ENCODE peak calls at places on chromosomes 1 and 21, in eight cellular contexts. M, B, X, U, Y, R, G and F are unnamed samples.

GRCh38 chr1:47650205-47650604 is 212.4 kb downstream of the FOXD2 start:
- DNase-seq in M (peak; percentile 65), B (no peak), X (no peak), U (peak; percentile 95), Y (peak; percentile 38), R (no peak), G (peak; percentile 91), F (no peak)

GRCh38 chr1:45236136-45236535 is 29.7 kb upstream of the ZSWIM5 start:
- DNase-seq in M (no peak), B (no peak), X (no peak), U (no peak), Y (no peak), R (no peak), G (no peak), F (no peak)

GRCh38 chr1:228094432-228095016 is 8.6 kb downstream of the C1orf35 start:
- DNase-seq in M (no peak), B (no peak), X (no peak), U (no peak), Y (peak; percentile 40), R (no peak), G (no peak), F (no peak)

GRCh38 chr21:36626791-36627190 is 72.1 kb upstream of the SIM2 start:
- DNase-seq in M (no peak), B (no peak), X (no peak), U (no peak), Y (no peak), R (no peak), G (peak; percentile 8), F (no peak)

GRCh38 chr1:180680558-180681144 is 48.8 kb downstream of the XPR1 start:
- DNase-seq in M (peak; percentile 21), B (no peak), X (no peak), U (no peak), Y (no peak), R (no peak), G (peak; percentile 69), F (no peak)

GRCh38 chr1:156106624-156107488 is 7.7 kb upstream of the LMNA start:
- DNase-seq in M (peak; percentile 58), B (no peak), X (no peak), U (peak; percentile 55), Y (peak; percentile 95), R (peak; percentile 46), G (peak; percentile 58), F (no peak)

GRCh38 chr1:1354271-1355247 is 3.8 kb downstream of the MXRA8 start:
- DNase-seq in M (no peak), B (no peak), X (no peak), U (no peak), Y (peak; percentile 58), R (peak; percentile 11), G (no peak), F (no peak)

GRCh38 chr1:69377507-69377906 is 190.2 kb upstream of the LRRC7 start:
- DNase-seq in M (no peak), B (no peak), X (no peak), U (peak; percentile 16), Y (no peak), R (no peak), G (no peak), F (no peak)

GRCh38 chr1:89295187-89295586 is 22.5 kb upstream of the GBP5 start:
- DNase-seq in M (no peak), B (no peak), X (no peak), U (no peak), Y (no peak), R (no peak), G (no peak), F (no peak)

GRCh38 chr1:90558126-90558525 is 159.0 kb downstream of the BARHL2 start:
- DNase-seq in M (no peak), B (no peak), X (no peak), U (no peak), Y (peak; percentile 55), R (peak; percentile 6), G (no peak), F (no peak)

GRCh38 chr1:232553050-232553754 is 76.7 kb downstream of the SIPA1L2 start:
- DNase-seq in M (peak; percentile 43), B (no peak), X (no peak), U (no peak), Y (peak; percentile 39), R (peak; percentile 79), G (no peak), F (no peak)

GRCh38 chr21:43600642-43601397 is 58.5 kb downstream of the HSF2BP start:
- DNase-seq in M (peak; percentile 92), B (no peak), X (no peak), U (peak; percentile 12), Y (no peak), R (peak; percentile 27), G (peak; percentile 92), F (no peak)

GRCh38 chr1:165144757-165145397 is 211.6 kb downstream of the LMX1A start:
- DNase-seq in M (peak; percentile 72), B (peak; percentile 32), X (no peak), U (peak; percentile 69), Y (peak; percentile 90), R (peak; percentile 43), G (peak; percentile 53), F (peak; percentile 10)

GRCh38 chr1:33010946-33011731 is 25.5 kb downstream of the AK2 start:
- DNase-seq in M (peak; percentile 80), B (no peak), X (no peak), U (no peak), Y (no peak), R (no peak), G (peak; percentile 33), F (no peak)